ENCODE peak calls at places on chromosome 4, in eight cellular contexts. X is psoas muscle; F is Karpas-422; J is adrenal gland; E is naive thymus-derived CD4-positive, alpha-beta T cell; Z is breast epithelium; Y is A549; D is CD4-positive, alpha-beta T cell. V is an unnamed sample.

GRCh38 chr4:158067646-158068045 is 105.2 kb downstream of the GASK1B start:
- DNase-seq in J (no peak), Y (no peak), D (no peak), Z (no peak), F (no peak), E (no peak), X (no peak), V (no peak)

GRCh38 chr4:123976285-123976684 is 579.7 kb downstream of the SPRY1 start:
- DNase-seq in J (no peak), D (no peak), X (no peak), Z (no peak), E (no peak), F (no peak), Y (no peak), V (no peak)

GRCh38 chr4:160406426-160406825 is 1303.5 kb downstream of the RAPGEF2 start:
- DNase-seq in Z (no peak), J (no peak), X (no peak), E (no peak), Y (no peak), D (no peak), F (no peak), V (no peak)

GRCh38 chr4:81781824-81782223 is 310.1 kb upstream of the RASGEF1B start:
- DNase-seq in Z (no peak), D (no peak), F (no peak), J (no peak), E (no peak), Y (no peak), X (no peak), V (no peak)

GRCh38 chr4:48949086-48949485 is 37.0 kb upstream of the CWH43 start:
- DNase-seq in J (no peak), F (no peak), Z (no peak), Y (no peak), E (no peak), X (no peak), D (no peak), V (no peak)

GRCh38 chr4:51842167-51842553 is 793 bp upstream of the DCUN1D4 start:
- DNase-seq in X (no peak), Z (no peak), D (no peak), F (no peak), E (no peak), J (peak), Y (no peak), V (no peak)

GRCh38 chr4:146132445-146132844 is 43.1 kb upstream of the LSM6 start:
- DNase-seq in Z (no peak), X (no peak), Y (no peak), D (no peak), F (no peak), J (no peak), E (no peak), V (no peak)

GRCh38 chr4:147843162-147843561 is 111.3 kb downstream of the ARHGAP10 start:
- DNase-seq in J (no peak), X (no peak), E (no peak), Y (peak), F (peak), Z (no peak), D (no peak), V (no peak)

GRCh38 chr4:22515888-22516541 is at the start of gene ADGRA3:
- DNase-seq in Z (peak), E (peak), X (peak), Y (peak), F (no peak), J (peak), D (no peak), V (peak)

GRCh38 chr4:113436360-113436759 is 325.2 kb downstream of the CAMK2D start:
- DNase-seq in F (peak), E (no peak), Y (no peak), J (no peak), X (no peak), D (no peak), Z (no peak), V (no peak)

GRCh38 chr4:77052352-77052751 is 23.4 kb downstream of the CCNI start:
- DNase-seq in F (peak), J (peak), X (no peak), E (no peak), Z (no peak), D (peak), Y (no peak), V (peak)

GRCh38 chr4:69092980-69093568 is 3.2 kb upstream of the UGT2B7 start:
- DNase-seq in J (no peak), D (no peak), X (no peak), F (no peak), Y (no peak), E (no peak), Z (no peak), V (no peak)

GRCh38 chr4:1310031-1310795 is 20.5 kb downstream of the MAEA start:
- DNase-seq in X (no peak), E (no peak), Z (no peak), F (no peak), J (no peak), Y (no peak), D (no peak), V (no peak)

GRCh38 chr4:8646296-8647093 is 53.9 kb downstream of the CPZ start:
- DNase-seq in F (no peak), Z (peak), D (no peak), X (no peak), J (no peak), Y (no peak), E (no peak), V (peak)

GRCh38 chr4:148874331-148874730 is 432.1 kb upstream of the NR3C2 start:
- DNase-seq in X (no peak), F (no peak), D (no peak), Y (no peak), E (no peak), J (no peak), Z (no peak), V (no peak)

GRCh38 chr4:86482851-86483490 is 111.1 kb upstream of the PTPN13 start:
- DNase-seq in J (no peak), F (peak), Y (no peak), D (no peak), Z (no peak), X (no peak), E (no peak), V (no peak)

GRCh38 chr4:102620697-102621497 is 119.7 kb downstream of the NFKB1 start:
- DNase-seq in J (peak), E (no peak), Z (no peak), F (peak), D (no peak), X (no peak), Y (peak), V (peak)

GRCh38 chr4:1039493-1040343 is 28.3 kb downstream of the FGFRL1 start:
- DNase-seq in J (peak), E (no peak), X (peak), Z (no peak), F (no peak), D (no peak), Y (no peak), V (peak)

GRCh38 chr4:33696066-33696465 is 2548.2 kb downstream of the ARAP2 start:
- DNase-seq in F (no peak), J (no peak), D (no peak), Z (no peak), X (no peak), E (no peak), Y (no peak), V (no peak)

GRCh38 chr4:91064157-91064853 is 937.1 kb downstream of the CCSER1 start:
- DNase-seq in J (peak), X (no peak), E (no peak), F (no peak), D (no peak), Y (no peak), Z (no peak), V (peak)

GRCh38 chr4:80336582-80336981 is 1.1 kb downstream of the CFAP299 start:
- DNase-seq in X (no peak), D (no peak), Y (peak), Z (no peak), E (no peak), F (peak), J (no peak), V (peak)

GRCh38 chr4:155025762-155026457 is 182.5 kb upstream of the NPY2R start:
- DNase-seq in E (no peak), F (peak), Z (no peak), X (no peak), Y (peak), J (no peak), D (no peak), V (peak)

GRCh38 chr4:110049951-110050925 is 137.6 kb downstream of the EGF start:
- DNase-seq in E (peak), D (peak), Y (peak), X (no peak), Z (no peak), J (peak), F (peak), V (peak)

GRCh38 chr4:8724436-8725070 is 132.0 kb downstream of the CPZ start:
- DNase-seq in Y (no peak), Z (peak), X (no peak), E (no peak), J (no peak), F (no peak), D (no peak), V (no peak)

GRCh38 chr4:54566608-54567007 is 91.1 kb upstream of the KIT start:
- DNase-seq in Y (no peak), J (no peak), F (no peak), X (no peak), Z (no peak), E (no peak), D (no peak), V (no peak)

GRCh38 chr4:104930298-104930697 is 216.4 kb upstream of the TET2 start:
- DNase-seq in E (no peak), Z (no peak), D (no peak), X (no peak), Y (no peak), F (no peak), J (no peak), V (no peak)

GRCh38 chr4:72567821-72568620 is 1.0 kb downstream of the ADAMTS3 start:
- DNase-seq in D (no peak), J (peak), X (peak), Z (peak), F (no peak), E (no peak), Y (peak), V (peak)

GRCh38 chr4:7372673-7373072 is 62.1 kb downstream of the PSAPL1 start:
- DNase-seq in D (no peak), Y (no peak), J (no peak), X (no peak), Z (no peak), F (no peak), E (no peak), V (no peak)

GRCh38 chr4:7967501-7968261 is 28.0 kb upstream of the AFAP1 start:
- DNase-seq in Z (no peak), J (no peak), D (no peak), E (no peak), Y (no peak), F (no peak), X (no peak), V (no peak)

GRCh38 chr4:185384061-185384460 is 11.7 kb downstream of the LRP2BP start:
- DNase-seq in Z (no peak), Y (no peak), F (no peak), E (no peak), D (no peak), J (no peak), X (no peak), V (no peak)
- H3K27ac ChIP-seq in Z (peak), Y (no peak), F (no peak), E (no peak), D (no peak), J (no peak), X (no peak), V (peak)

DNA sequence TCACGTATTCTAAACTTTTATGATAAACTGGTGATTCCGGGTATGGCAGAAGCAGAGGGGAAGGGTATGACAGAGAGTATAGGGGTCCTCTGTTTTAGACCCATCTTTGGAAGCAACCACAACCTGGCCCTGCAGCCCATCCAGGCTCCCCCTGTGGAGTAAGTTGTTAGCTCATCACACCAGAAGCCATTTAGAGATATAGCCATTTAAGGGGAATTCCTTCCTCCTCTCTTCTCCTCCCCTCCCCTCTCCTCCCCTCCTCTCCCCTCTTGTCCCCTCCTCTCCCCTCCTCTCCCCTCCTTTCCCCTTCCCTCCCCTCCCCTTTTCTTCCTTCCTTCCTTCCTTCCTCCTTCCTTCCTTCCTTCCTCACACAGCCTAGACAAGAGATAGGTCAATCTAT is 197.3 kb upstream of the LDB2 start:
- DNase-seq in E (no peak), D (no peak), J (no peak), Z (no peak), F (no peak), Y (no peak), X (no peak), V (no peak)
- H3K27ac ChIP-seq in E (no peak), D (no peak), J (no peak), Z (no peak), F (no peak), Y (no peak), X (no peak), V (no peak)

GRCh38 chr4:75235359-75235951 is 278.7 kb downstream of the RCHY1 start:
- DNase-seq in Y (no peak), E (no peak), J (no peak), X (no peak), D (no peak), F (no peak), Z (no peak), V (no peak)

GRCh38 chr4:75229783-75230570 is 284.2 kb downstream of the RCHY1 start:
- DNase-seq in Y (no peak), J (no peak), E (no peak), X (no peak), Z (no peak), F (no peak), D (no peak), V (no peak)

DNA sequence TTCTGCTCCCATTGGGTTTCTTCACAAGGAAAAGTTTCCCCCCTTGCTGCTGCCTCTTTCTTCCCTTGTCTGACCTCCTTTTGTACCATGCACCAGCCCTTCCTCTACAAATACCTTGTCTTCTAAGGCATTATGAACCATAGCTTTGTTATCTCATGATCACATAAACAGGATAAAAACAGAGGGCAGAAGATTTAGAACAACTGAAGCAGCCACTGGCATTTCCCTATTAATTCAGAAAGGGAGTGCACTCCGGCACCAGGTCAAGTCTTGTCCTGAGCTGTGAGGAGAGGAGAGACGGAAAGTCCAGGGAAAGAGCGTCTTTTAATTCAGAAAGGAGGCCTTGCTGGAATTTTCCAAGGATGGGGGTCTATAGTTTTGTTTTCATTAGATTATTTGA is 281.7 kb downstream of the RCHY1 start:
- DNase-seq in E (no peak), D (no peak), Y (no peak), X (no peak), F (no peak), J (no peak), Z (no peak), V (no peak)
- H3K27ac ChIP-seq in E (no peak), D (no peak), Y (no peak), X (no peak), F (no peak), J (no peak), Z (no peak), V (no peak)

GRCh38 chr4:139559095-139559490 is 3.1 kb upstream of the SETD7 start:
- DNase-seq in D (no peak), E (no peak), F (no peak), Y (no peak), X (no peak), Z (no peak), J (no peak), V (no peak)
- H3K27ac ChIP-seq in D (no peak), E (no peak), F (peak), Y (no peak), X (no peak), Z (peak), J (no peak), V (no peak)

DNA sequence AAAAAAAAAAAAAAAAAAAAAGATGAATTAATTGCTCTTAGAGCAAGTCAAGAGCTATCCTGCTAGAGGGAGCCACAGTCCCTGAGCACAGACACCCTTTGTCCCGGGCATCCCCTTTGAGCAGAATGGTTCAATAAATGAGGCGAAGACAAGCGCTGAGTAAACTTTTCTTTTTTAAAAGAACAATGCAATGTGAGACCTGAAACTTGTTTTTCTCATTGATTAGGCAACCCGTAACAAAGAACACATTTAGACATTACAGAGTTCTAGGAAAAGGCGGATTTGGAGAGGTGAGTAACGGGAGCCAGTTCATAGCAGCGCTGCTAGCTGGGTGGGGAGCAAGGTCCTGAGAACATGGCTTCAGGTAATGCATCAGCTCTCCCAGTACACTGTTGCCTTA is 46.1 kb downstream of the GRK4 start:
- DNase-seq in Z (no peak), J (no peak), X (no peak), Y (peak), D (no peak), E (no peak), F (peak), V (no peak)
- H3K27ac ChIP-seq in Z (peak), J (no peak), X (no peak), Y (no peak), D (no peak), E (no peak), F (no peak), V (no peak)

GRCh38 chr4:24884925-24885324 is 27.9 kb downstream of the CCDC149 start:
- DNase-seq in E (no peak), Z (no peak), Y (no peak), X (no peak), J (no peak), D (no peak), F (no peak), V (no peak)
- H3K27ac ChIP-seq in E (no peak), Z (peak), Y (no peak), X (no peak), J (no peak), D (no peak), F (no peak), V (no peak)

GRCh38 chr4:17234678-17235077 is 277.2 kb downstream of the QDPR start:
- DNase-seq in Z (no peak), Y (no peak), E (no peak), D (no peak), X (no peak), J (no peak), F (no peak), V (no peak)

GRCh38 chr4:17238633-17239032 is 273.3 kb downstream of the QDPR start:
- DNase-seq in D (no peak), F (no peak), Z (no peak), Y (no peak), E (no peak), X (no peak), J (no peak), V (no peak)

GRCh38 chr4:17230727-17231126 is 281.2 kb downstream of the QDPR start:
- DNase-seq in X (no peak), Z (no peak), Y (no peak), E (no peak), F (no peak), D (no peak), J (no peak), V (no peak)

GRCh38 chr4:17236686-17237085 is 275.2 kb downstream of the QDPR start:
- DNase-seq in Y (no peak), Z (no peak), J (no peak), X (no peak), E (no peak), D (no peak), F (no peak), V (no peak)

GRCh38 chr4:17232575-17233253 is 279.2 kb downstream of the QDPR start:
- DNase-seq in J (peak), F (no peak), Z (no peak), X (no peak), E (no peak), Y (no peak), D (no peak), V (peak)
- H3K27ac ChIP-seq in J (peak), F (no peak), Z (no peak), X (no peak), E (no peak), Y (no peak), D (no peak), V (peak)

GRCh38 chr4:37876156-37876555 is 14.7 kb upstream of the TBC1D1 start:
- DNase-seq in Y (no peak), Z (no peak), D (no peak), E (no peak), F (no peak), J (no peak), X (no peak), V (no peak)
- H3K27ac ChIP-seq in Y (no peak), Z (no peak), D (no peak), E (no peak), F (no peak), J (no peak), X (no peak), V (no peak)

GRCh38 chr4:128384091-128384520 is 96.5 kb upstream of the PGRMC2 start:
- DNase-seq in J (no peak), E (no peak), D (no peak), Z (no peak), F (no peak), X (no peak), Y (no peak), V (no peak)
- H3K27ac ChIP-seq in J (no peak), E (no peak), D (no peak), Z (no peak), F (no peak), X (no peak), Y (peak), V (no peak)